ENCODE peak calls at places on chromosomes 6 and 20, in seven cellular contexts. R is lower lobe of right lung, L is fibroblast of lung, U is AG09309, C is fibroblast of the aortic adventitia, S is pancreas, H is AG04450. K is an unnamed sample.

GRCh38 chr6:159066479-159066878 is 21.7 kb upstream of the TAGAP start:
- DNase-seq in L (no peak), R (no peak), S (no peak), U (no peak), C (no peak), H (no peak), K (no peak)

GRCh38 chr20:43917380-43917779 is 2.7 kb downstream of the TOX2 start:
- DNase-seq in H (no peak), L (no peak), U (no peak), R (no peak), S (no peak), C (no peak), K (no peak)

GRCh38 chr6:72175936-72176335 is 289.6 kb downstream of the RIMS1 start:
- DNase-seq in H (peak; percentile 21), U (no peak), L (peak; percentile 51), R (no peak), C (peak; percentile 35), S (no peak), K (no peak)

GRCh38 chr6:40550096-40550731 is 37.0 kb downstream of the LRFN2 start:
- DNase-seq in L (peak; percentile 53), C (peak; percentile 61), S (peak; percentile 48), H (peak; percentile 11), U (peak; percentile 21), R (no peak), K (peak; percentile 47)

GRCh38 chr20:36736451-36737182 is 9.3 kb downstream of the NDRG3 start:
- DNase-seq in U (no peak), H (no peak), R (no peak), S (no peak), L (no peak), C (no peak), K (no peak)

GRCh38 chr6:50185006-50185405 is 135.3 kb upstream of the DEFB112 start:
- DNase-seq in C (no peak), R (no peak), L (peak; percentile 2), U (no peak), S (no peak), H (no peak), K (no peak)

GRCh38 chr6:87907521-87907920 is 140.1 kb upstream of the SPACA1 start:
- DNase-seq in R (no peak), U (peak; percentile 49), H (no peak), S (no peak), L (peak; percentile 20), C (peak; percentile 48), K (peak; percentile 43)

GRCh38 chr20:61186771-61187170 is 65.3 kb upstream of the CDH4 start:
- DNase-seq in C (peak; percentile 16), H (no peak), R (no peak), U (no peak), L (peak; percentile 38), S (no peak), K (peak; percentile 1)

GRCh38 chr6:48610846-48611245 is 499.8 kb upstream of the PTCHD4 start:
- DNase-seq in H (no peak), C (peak; percentile 79), S (no peak), L (peak; percentile 51), R (no peak), U (no peak), K (no peak)

GRCh38 chr6:129007819-129008218 is 124.9 kb downstream of the LAMA2 start:
- DNase-seq in U (no peak), R (no peak), S (no peak), L (no peak), H (no peak), C (no peak), K (no peak)

GRCh38 chr20:14445310-14445709 is 107.9 kb upstream of the FLRT3 start:
- DNase-seq in C (peak; percentile 47), R (no peak), S (no peak), L (peak; percentile 72), H (peak; percentile 24), U (no peak), K (peak; percentile 95)

GRCh38 chr6:36576573-36576972 is 17.6 kb upstream of the SRSF3 start:
- DNase-seq in R (no peak), U (no peak), L (no peak), C (no peak), S (no peak), H (no peak), K (no peak)

GRCh38 chr20:8399963-8400362 is 267.9 kb downstream of the PLCB1 start:
- DNase-seq in H (no peak), S (no peak), R (no peak), C (no peak), U (no peak), L (no peak), K (no peak)

GRCh38 chr20:8402798-8403197 is 270.7 kb downstream of the PLCB1 start:
- DNase-seq in L (no peak), U (no peak), H (no peak), C (no peak), S (no peak), R (no peak), K (no peak)

GRCh38 chr20:8401491-8401890 is 269.4 kb downstream of the PLCB1 start:
- DNase-seq in C (no peak), U (no peak), H (no peak), S (no peak), R (no peak), L (no peak), K (no peak)

GRCh38 chr20:8398289-8399051 is 266.4 kb downstream of the PLCB1 start:
- DNase-seq in R (no peak), H (no peak), S (no peak), C (no peak), L (no peak), U (no peak), K (no peak)

GRCh38 chr20:8400461-8400860 is 268.4 kb downstream of the PLCB1 start:
- DNase-seq in S (no peak), L (no peak), R (no peak), H (no peak), C (no peak), U (no peak), K (no peak)
- H3K4me3 ChIP-seq in S (no peak overlapping the region), L (no peak overlapping the region), R (no peak overlapping the region), H (no peak overlapping the region), C (no peak overlapping the region), U (no peak overlapping the region), K (no peak overlapping the region)

DNA sequence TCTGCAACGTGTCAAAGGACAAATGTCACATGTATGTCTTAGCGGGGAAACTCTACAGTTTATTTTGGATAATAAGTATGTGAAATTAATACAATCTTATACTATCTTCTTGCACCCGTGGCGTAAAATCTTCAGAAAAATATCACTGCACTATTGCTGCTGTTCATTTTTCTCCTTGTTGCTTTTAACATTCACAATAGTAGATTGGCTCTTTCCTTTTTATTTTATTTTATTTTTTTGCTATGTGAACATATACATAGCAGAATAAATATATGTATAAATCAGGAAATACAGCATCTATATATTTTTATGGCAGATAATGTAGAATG is 15.4 kb downstream of the GPR31 start:
- DNase-seq in U (no peak), R (no peak), L (no peak), H (no peak), S (no peak), C (no peak), K (no peak)
- TF ChIP-seq CTCF in U (no peak), R (no peak), L (no peak), H (no peak), S (no peak), C (no peak), K (no peak)

DNA sequence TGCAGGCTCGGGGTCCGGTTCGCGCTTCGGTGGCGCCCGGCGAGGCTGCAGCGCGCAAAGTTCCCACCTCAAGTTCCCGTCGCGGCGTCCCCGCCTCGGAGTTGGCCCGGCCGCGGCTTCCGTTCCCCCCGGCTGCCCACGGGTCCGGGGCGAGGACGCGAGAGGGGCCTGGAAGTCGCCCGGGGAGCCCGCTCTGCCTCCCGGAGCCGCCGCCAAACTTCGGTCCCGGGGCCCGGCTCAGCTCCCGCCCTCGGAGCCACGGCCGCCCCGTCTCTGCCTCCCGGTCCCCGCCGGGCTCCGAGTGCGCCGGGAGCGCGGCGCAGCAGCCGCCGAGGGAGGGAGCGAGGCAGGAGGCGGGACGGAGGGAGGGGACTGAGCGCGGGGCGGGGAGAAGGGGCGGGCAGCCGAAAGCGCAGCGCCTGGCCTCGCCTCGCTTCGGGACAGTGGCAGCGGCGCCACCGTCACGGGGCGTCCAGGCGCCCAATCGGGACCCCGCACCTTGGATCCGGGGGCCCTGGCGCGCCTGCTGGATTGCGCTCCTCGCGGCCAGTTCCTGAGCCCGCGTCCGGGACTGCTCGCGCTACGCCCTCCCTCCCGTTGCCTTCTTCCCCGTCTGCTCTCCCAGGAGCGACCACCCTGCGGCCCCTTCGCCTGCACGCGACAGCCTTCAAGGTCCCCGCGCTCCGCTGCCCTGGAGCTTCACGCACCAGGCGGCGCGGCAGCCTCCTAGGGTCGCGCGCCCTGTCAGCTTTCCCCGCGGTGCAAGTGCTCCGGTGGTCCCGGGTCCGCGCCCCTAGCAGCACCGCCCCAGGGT is at the start of gene KCNG1:
- DNase-seq in R (peak; percentile 59), S (peak; percentile 71), L (peak; percentile 67), U (no peak), C (peak; percentile 52), H (no peak), K (peak; percentile 38)
- H3K4me3 ChIP-seq in R (peak within 1 kb of the TSS; percentile 48), S (peak within 1 kb of the TSS; percentile 23), L (peak within 1 kb of the TSS; percentile 72), U (peak within 1 kb of the TSS; percentile 54), C (peak within 1 kb of the TSS; percentile 65), H (peak within 1 kb of the TSS; percentile 73), K (peak within 1 kb of the TSS; percentile 69)

DNA sequence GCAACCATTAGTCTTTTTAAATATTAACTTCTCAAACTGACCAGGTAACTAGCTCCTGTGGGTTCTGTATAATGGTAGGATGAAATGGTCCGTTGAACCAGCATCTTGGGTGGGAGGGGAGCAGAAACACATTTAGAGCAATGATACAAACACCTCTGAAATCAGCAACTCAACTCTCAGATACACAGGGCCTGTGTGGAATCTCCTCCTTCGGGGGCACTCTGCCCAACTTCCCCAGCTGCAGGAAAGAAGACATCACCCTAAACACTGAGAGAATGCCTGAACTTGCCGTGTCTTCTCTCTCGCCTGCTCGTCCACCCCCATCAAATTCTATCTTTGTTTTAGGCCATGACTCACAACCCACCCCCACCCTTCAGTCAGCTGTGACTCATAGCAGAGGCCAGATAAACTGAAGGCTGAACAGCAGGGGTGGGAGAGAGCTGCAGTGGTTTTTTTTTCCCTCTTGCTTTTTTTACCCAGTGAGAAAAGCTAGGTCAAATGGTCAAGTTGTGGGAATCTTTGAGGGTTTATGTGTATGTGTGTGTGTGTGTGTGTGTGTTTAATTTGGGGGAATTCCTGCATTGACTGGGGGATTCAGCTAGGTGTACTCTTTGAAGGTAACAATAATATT is 593.4 kb upstream of the JAG1 start:
- DNase-seq in U (peak; percentile 84), R (no peak), S (peak; percentile 55), L (peak; percentile 95), H (peak; percentile 93), C (peak; percentile 96), K (peak; percentile 95)
- TF ChIP-seq CTCF in U (peak; percentile 14), R (no peak), S (no peak), L (peak; percentile 28), H (peak; percentile 50), C (peak; percentile 40), K (peak; percentile 11)

GRCh38 chr6:41892921-41893564 is 2.1 kb downstream of the USP49 start:
- DNase-seq in L (no peak), R (no peak), C (no peak), S (no peak), H (no peak), U (no peak), K (no peak)

GRCh38 chr6:41895300-41896233 is at the start of gene USP49:
- DNase-seq in C (peak; percentile 83), S (peak; percentile 84), L (peak; percentile 79), U (no peak), H (peak; percentile 56), R (peak; percentile 94), K (peak; percentile 67)

GRCh38 chr6:41896280-41896679 is 1.1 kb upstream of the USP49 start:
- DNase-seq in H (no peak), S (no peak), C (no peak), L (no peak), U (no peak), R (no peak), K (no peak)

GRCh38 chr6:41894366-41895299 is 542 bp downstream of the USP49 start:
- DNase-seq in U (no peak), C (no peak), S (no peak), H (no peak), L (no peak), R (no peak), K (peak; percentile 19)
- H3K4me3 ChIP-seq in U (peak overlapping the region; percentile 73), C (peak overlapping the region; percentile 82), S (peak overlapping the region; percentile 51), H (peak overlapping the region; percentile 80), L (peak overlapping the region; percentile 69), R (peak overlapping the region; percentile 75), K (peak overlapping the region; percentile 64)

K was measured in bronchial epithelial cell.